ENCODE peak calls at places on chromosomes 1 and 21, in four cellular contexts. Y is NCI-H2081, Z is T-cell, S is NCI-H1105. J is an unnamed sample.

GRCh38 chr1:168195199-168196135 is 16.7 kb downstream of the TIPRL start:
- DNase-seq in Y (no peak), Z (no peak), S (no peak), J (no peak)

GRCh38 chr1:154955039-154955717 is 721 bp downstream of the PBXIP1 start:
- DNase-seq in Y (peak; percentile 41), Z (peak; percentile 94), S (peak; percentile 81), J (peak; percentile 90)

GRCh38 chr1:2135425-2135824 is 59.1 kb downstream of the FAAP20 start:
- DNase-seq in Y (no peak), Z (no peak), S (no peak), J (no peak)

GRCh38 chr1:17030186-17030585 is 18.5 kb upstream of the ATP13A2 start:
- DNase-seq in Y (no peak), Z (no peak), S (no peak), J (no peak)

GRCh38 chr21:42299324-42300044 is 15.7 kb downstream of the TFF3 start:
- DNase-seq in Y (no peak), Z (no peak), S (no peak), J (no peak)

GRCh38 chr1:157505481-157506272 is 46.6 kb downstream of the FCRL5 start:
- DNase-seq in Y (peak; percentile 51), Z (no peak), S (peak; percentile 46), J (no peak)

GRCh38 chr1:235136111-235136510 is 7.5 kb upstream of the TOMM20 start:
- DNase-seq in Y (peak; percentile 6), Z (no peak), S (peak; percentile 28), J (no peak)

GRCh38 chr1:117600966-117601365 is 4.9 kb upstream of the TENT5C start:
- DNase-seq in Y (no peak), Z (no peak), S (no peak), J (no peak)

GRCh38 chr21:45080639-45081414 is 6.4 kb downstream of the ADARB1 start:
- DNase-seq in Y (no peak), Z (no peak), S (no peak), J (no peak)

GRCh38 chr1:241606544-241606943 is 33.6 kb downstream of the CHML start:
- DNase-seq in Y (no peak), Z (no peak), S (no peak), J (no peak)

GRCh38 chr1:102498929-102499328 is 502.2 kb upstream of the OLFM3 start:
- DNase-seq in Y (no peak), Z (no peak), S (no peak), J (no peak)

GRCh38 chr21:38376693-38377092 is 119.9 kb downstream of the KCNJ15 start:
- DNase-seq in Y (no peak), Z (no peak), S (no peak), J (no peak)

GRCh38 chr1:244605835-244606234 is 47.1 kb upstream of the DESI2 start:
- DNase-seq in Y (no peak), Z (no peak), S (no peak), J (no peak)

GRCh38 chr1:183029591-183030000 is 6.4 kb downstream of the LAMC1 start:
- DNase-seq in Y (no peak), Z (no peak), S (no peak), J (no peak)

GRCh38 chr1:55472784-55473183 is 257.6 kb upstream of the USP24 start:
- DNase-seq in Y (no peak), Z (no peak), S (no peak), J (no peak)

GRCh38 chr1:221435510-221435909 is 306.4 kb downstream of the DUSP10 start:
- DNase-seq in Y (peak; percentile 52), Z (no peak), S (peak; percentile 24), J (no peak)

GRCh38 chr1:201648911-201649775 is 110.2 kb downstream of the NAV1 start:
- DNase-seq in Y (peak; percentile 53), Z (no peak), S (peak; percentile 70), J (no peak)

GRCh38 chr1:204418174-204419063 is 6.8 kb upstream of the PPP1R15B start:
- DNase-seq in Y (no peak), Z (no peak), S (no peak), J (no peak)